ENCODE peak calls at places on chromosomes 7 and 10, in seven cellular contexts. M, D, Z, U, I, K and V are unnamed samples.

GRCh38 chr10:72694476-72695369 is 2.8 kb downstream of the MCU start:
- DNase-seq in M (no peak), D (peak), Z (no peak), U (no peak), I (peak), K (no peak), V (peak)

GRCh38 chr10:36446873-36447272 is 678.5 kb upstream of the ANKRD30A start:
- DNase-seq in M (no peak), D (no peak), Z (no peak), U (no peak), I (no peak), K (no peak), V (no peak)

GRCh38 chr7:102146989-102147388 is 139.7 kb upstream of the SH2B2 start:
- DNase-seq in M (no peak), D (no peak), Z (no peak), U (no peak), I (no peak), K (no peak), V (peak)

GRCh38 chr7:47458057-47458456 is 123.9 kb downstream of the TNS3 start:
- DNase-seq in M (no peak), D (peak), Z (no peak), U (no peak), I (peak), K (no peak), V (peak)

GRCh38 chr7:12570148-12570528 is 382 bp upstream of the SCIN start:
- DNase-seq in M (no peak), D (peak), Z (no peak), U (no peak), I (peak), K (no peak), V (no peak)

GRCh38 chr10:5888843-5889623 is 660 bp downstream of the ANKRD16 start:
- DNase-seq in M (peak), D (peak), Z (peak), U (peak), I (peak), K (no peak), V (no peak)

GRCh38 chr10:19832624-19833507 is 16.6 kb downstream of the PLXDC2 start:
- DNase-seq in M (peak), D (peak), Z (peak), U (peak), I (no peak), K (no peak), V (no peak)

GRCh38 chr10:2122431-2123124 is 385.3 kb upstream of the ADARB2 start:
- DNase-seq in M (no peak), D (no peak), Z (no peak), U (no peak), I (no peak), K (no peak), V (no peak)

GRCh38 chr7:27723086-27723485 is 16.9 kb upstream of the TAX1BP1 start:
- DNase-seq in M (no peak), D (no peak), Z (no peak), U (no peak), I (no peak), K (no peak), V (no peak)

GRCh38 chr7:124728610-124729009 is 37.0 kb downstream of the GPR37 start:
- DNase-seq in M (no peak), D (no peak), Z (no peak), U (no peak), I (peak), K (no peak), V (peak)

GRCh38 chr10:89621438-89621837 is 23.6 kb downstream of the PANK1 start:
- DNase-seq in M (no peak), D (no peak), Z (no peak), U (no peak), I (no peak), K (no peak), V (no peak)

GRCh38 chr10:44397476-44398225 is 12.8 kb upstream of the CXCL12 start:
- DNase-seq in M (no peak), D (no peak), Z (no peak), U (no peak), I (no peak), K (no peak), V (no peak)

GRCh38 chr7:46123-46829 is 146.1 kb upstream of the FAM20C start:
- DNase-seq in M (no peak), D (no peak), Z (no peak), U (no peak), I (no peak), K (no peak), V (no peak)

GRCh38 chr7:30930621-30931020 is 19.0 kb downstream of the AQP1 start:
- DNase-seq in M (no peak), D (peak), Z (no peak), U (no peak), I (no peak), K (no peak), V (no peak)

GRCh38 chr10:7475046-7475860 is 64.4 kb upstream of the SFMBT2 start:
- DNase-seq in M (peak), D (no peak), Z (peak), U (peak), I (no peak), K (no peak), V (no peak)

GRCh38 chr7:7756577-7756976 is 38.2 kb upstream of the RPA3 start:
- DNase-seq in M (no peak), D (no peak), Z (no peak), U (no peak), I (no peak), K (no peak), V (no peak)

GRCh38 chr10:63365976-63366765 is 99.6 kb downstream of the JMJD1C start:
- DNase-seq in M (peak), D (no peak), Z (peak), U (no peak), I (no peak), K (no peak), V (no peak)

GRCh38 chr10:132844069-132844809 is 58.3 kb upstream of the NKX6-2 start:
- DNase-seq in M (no peak), D (no peak), Z (no peak), U (no peak), I (no peak), K (no peak), V (no peak)

GRCh38 chr10:89954787-89955566 is 253.6 kb downstream of the KIF20B start:
- DNase-seq in M (no peak), D (peak), Z (no peak), U (no peak), I (no peak), K (no peak), V (no peak)

GRCh38 chr7:33556471-33556870 is 348.9 kb upstream of the BMPER start:
- DNase-seq in M (no peak), D (no peak), Z (no peak), U (no peak), I (no peak), K (no peak), V (no peak)

GRCh38 chr10:35691522-35692236 is 49.6 kb upstream of the FZD8 start:
- DNase-seq in M (no peak), D (no peak), Z (peak), U (no peak), I (no peak), K (no peak), V (no peak)

DNA sequence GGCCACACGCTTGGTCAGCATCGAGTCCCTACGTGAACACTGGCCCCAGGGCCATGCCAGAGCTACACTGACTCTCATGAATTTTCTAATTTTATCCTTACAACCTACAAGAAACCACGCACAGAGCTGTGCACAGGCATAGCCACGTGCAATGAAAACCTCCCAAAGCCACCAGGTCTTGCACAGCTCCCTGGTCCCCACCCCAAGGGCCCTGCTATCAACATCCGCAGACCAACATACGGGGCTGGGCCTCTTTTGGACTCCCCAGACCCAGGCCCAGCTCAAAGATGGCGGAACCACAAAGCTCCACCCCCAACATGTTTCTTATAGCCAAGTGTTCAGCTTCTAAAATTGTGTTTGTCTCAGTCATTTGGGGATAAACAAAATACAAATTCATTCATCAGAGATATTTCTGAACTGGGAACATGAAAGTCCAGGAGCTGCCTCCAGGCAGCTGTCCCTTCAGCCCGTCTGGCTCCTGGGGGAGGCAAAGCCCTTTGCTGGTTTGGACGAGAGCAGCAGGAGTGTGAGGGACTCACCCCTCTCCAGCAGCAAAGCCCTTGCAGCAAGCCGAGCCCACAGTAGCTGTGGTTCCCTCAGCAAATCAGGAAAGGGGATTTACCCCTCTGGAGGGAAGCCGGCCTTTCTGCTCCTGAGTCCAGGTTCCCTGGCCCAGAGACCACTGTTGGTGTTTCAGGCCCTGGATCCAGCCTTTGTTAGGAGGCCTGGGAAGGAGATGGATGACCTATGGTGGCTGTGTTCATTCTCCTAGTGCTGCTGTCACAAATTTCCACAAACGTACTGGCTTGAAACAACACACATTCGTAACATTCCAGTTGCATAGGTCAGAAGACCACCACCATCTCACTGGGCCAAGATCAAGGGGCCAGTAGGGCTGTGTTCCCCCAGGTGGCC is 75.1 kb downstream of the OAT start:
- DNase-seq in M (no peak), D (no peak), Z (no peak), U (peak), I (no peak), K (no peak), V (no peak)
- H2AK5ac ChIP-seq in M (no peak), D (no peak), Z (no peak), U (no peak), I (no peak), K (no peak), V (no peak)

GRCh38 chr7:67788689-67789088 is 792.1 kb downstream of the TYW1 start:
- DNase-seq in M (no peak), D (no peak), Z (no peak), U (no peak), I (no peak), K (peak), V (no peak)

GRCh38 chr7:67791918-67792317 is 795.3 kb downstream of the TYW1 start:
- DNase-seq in M (no peak), D (no peak), Z (no peak), U (no peak), I (no peak), K (no peak), V (no peak)

GRCh38 chr7:67794544-67794943 is 797.9 kb downstream of the TYW1 start:
- DNase-seq in M (no peak), D (no peak), Z (no peak), U (no peak), I (no peak), K (no peak), V (no peak)
- H2AK5ac ChIP-seq in M (no peak), D (no peak), Z (no peak), U (no peak), I (no peak), K (no peak), V (no peak)

GRCh38 chr7:91537260-91538152 is 273.3 kb downstream of the FZD1 start:
- DNase-seq in M (no peak), D (no peak), Z (no peak), U (no peak), I (no peak), K (no peak), V (no peak)
- H2AK5ac ChIP-seq in M (no peak), D (no peak), Z (no peak), U (no peak), I (no peak), K (no peak), V (no peak)

DNA sequence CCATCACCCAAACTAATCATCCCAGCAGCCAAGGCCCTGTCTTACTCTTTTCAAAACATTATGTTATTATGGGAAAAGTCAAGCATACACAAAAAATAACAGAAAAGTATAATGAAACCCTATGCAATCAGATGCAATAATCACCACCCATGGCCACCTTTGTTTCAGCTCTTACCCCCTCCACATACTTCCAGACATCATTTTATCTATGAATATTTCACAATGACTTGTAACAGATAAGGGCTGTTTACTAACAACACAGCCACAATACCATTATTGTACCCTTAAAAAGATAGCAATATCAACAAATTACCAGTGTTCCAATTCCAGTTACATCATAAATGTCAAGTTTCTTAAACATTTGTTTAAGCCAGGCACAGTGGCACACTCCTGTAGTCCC is 35.2 kb downstream of the AIFM2 start:
- DNase-seq in M (no peak), D (no peak), Z (no peak), U (no peak), I (no peak), K (no peak), V (no peak)
- H2AK5ac ChIP-seq in M (no peak), D (no peak), Z (no peak), U (no peak), I (no peak), K (no peak), V (no peak)

DNA sequence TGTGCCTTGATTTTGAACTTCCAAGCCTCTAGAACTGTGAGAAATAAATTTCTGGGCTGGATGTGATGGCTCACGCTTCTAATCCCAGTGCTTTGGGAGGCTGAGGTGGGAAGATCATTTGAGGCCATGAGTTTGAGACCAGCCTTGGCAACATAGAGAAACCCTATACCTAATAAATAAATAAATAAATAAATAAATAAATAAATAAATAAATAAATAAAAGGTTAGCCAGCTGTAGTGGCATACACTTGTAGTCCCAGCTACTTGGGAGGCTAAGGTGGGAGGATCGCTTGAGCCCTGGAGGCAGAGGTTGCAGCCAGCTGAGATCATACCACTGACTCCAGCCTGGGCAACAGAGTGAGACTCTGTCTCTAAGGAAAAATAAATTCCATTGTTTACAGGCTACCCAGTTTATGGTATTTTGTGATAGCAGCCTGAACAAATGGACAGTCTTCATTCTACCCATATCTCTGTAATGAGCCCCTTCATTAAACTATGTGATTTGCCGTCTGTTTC is 67.7 kb downstream of the STEAP1B start:
- DNase-seq in M (no peak), D (peak), Z (no peak), U (no peak), I (no peak), K (no peak), V (no peak)
- H2AK5ac ChIP-seq in M (no peak), D (no peak), Z (no peak), U (no peak), I (no peak), K (no peak), V (no peak)

DNA sequence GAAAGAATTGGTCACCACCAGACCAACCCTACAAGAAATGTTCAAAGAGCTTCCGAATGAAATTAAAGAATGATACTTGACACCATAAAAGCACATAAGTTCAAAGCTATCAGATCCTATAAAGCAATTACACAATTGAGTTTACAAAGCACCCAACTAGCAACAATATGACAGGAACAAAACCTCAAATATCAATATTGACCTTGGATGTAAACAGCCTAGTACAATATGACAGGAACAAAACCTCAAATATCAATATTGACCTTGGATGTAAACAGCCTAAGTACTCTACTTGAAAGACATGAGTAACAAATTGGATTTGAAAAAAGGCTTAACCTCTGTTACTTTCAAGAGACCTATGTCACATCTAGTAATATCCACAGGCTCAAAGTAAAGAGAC is 1201.4 kb downstream of the XPNPEP1 start:
- DNase-seq in M (no peak), D (no peak), Z (no peak), U (no peak), I (peak), K (no peak), V (no peak)
- H2AK5ac ChIP-seq in M (no peak), D (no peak), Z (no peak), U (no peak), I (no peak), K (no peak), V (no peak)

DNA sequence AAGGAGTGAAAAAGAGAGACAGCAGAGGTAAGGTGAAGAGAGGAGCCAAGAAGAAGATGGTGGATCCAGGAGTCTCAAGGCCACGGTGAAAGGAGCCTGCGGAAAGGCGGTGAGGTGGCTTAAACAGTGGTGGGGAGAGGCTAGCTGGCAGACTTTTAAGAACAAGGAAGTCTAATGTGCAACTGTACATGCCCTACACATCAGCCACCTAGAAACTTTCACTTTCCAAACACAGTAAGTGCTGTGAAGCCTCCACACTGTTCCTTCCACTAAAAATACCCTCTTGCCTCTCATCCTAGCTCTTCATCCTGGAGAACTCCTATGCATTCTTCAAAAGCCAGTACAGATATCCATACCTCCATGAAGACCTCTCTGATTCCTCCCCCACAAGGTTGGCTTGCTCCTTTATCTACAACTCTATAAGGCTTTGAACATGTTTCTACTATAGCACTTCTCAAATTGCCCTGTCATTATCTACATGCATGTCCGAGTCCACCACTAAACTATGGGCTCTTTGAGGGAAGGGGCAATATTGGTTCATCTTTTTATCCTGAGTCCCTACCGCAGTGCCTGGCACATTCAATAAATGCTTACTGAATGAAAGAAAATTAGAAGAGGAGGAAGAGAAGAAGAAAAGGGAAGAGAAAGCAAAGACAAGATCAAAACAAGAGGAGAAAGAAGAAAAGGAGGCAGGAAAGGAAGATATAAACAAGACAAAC is 54.3 kb downstream of the DNAJC12 start:
- DNase-seq in M (no peak), D (no peak), Z (no peak), U (no peak), I (no peak), K (no peak), V (no peak)
- H2AK5ac ChIP-seq in M (no peak), D (no peak), Z (no peak), U (no peak), I (no peak), K (no peak), V (no peak)

GRCh38 chr7:28767356-28767755 is 190.8 kb downstream of the TRIL start:
- DNase-seq in M (no peak), D (no peak), Z (no peak), U (no peak), I (no peak), K (no peak), V (peak)

GRCh38 chr7:28758186-28758585 is 199.9 kb downstream of the TRIL start:
- DNase-seq in M (no peak), D (no peak), Z (no peak), U (no peak), I (no peak), K (no peak), V (no peak)

GRCh38 chr7:28766359-28766758 is 191.8 kb downstream of the TRIL start:
- DNase-seq in M (no peak), D (no peak), Z (no peak), U (no peak), I (no peak), K (no peak), V (no peak)

GRCh38 chr7:28759373-28760013 is 198.6 kb downstream of the TRIL start:
- DNase-seq in M (no peak), D (peak), Z (no peak), U (no peak), I (peak), K (no peak), V (peak)

DNA sequence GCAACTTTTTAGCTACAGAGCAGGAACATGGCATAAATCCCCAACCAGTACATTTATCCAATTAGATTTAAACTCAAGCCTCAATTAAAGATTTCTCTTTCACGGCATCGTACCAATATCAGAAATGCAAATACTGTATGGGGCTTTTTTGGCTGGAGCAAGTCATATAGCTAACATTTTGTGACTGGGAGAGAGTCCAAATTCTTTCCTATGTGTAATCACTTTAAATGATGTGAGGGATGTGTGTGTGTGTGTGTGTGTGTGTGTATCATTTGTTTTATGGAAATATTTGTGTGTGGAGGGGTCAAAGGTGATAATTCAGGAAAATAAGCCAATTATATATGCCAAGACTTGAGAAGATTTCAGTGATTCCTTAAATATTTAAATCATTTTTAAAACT is 196.6 kb downstream of the TRIL start:
- DNase-seq in M (no peak), D (no peak), Z (no peak), U (no peak), I (no peak), K (no peak), V (peak)
- H2AK5ac ChIP-seq in M (no peak), D (no peak), Z (no peak), U (no peak), I (no peak), K (no peak), V (no peak)